ENCODE peak calls at places on chromosomes 4 and X, in ten cellular contexts. C, B, F, Y, E, N, V, P, T and L are unnamed samples.

GRCh38 chr4:176238819-176239218 is 30.2 kb downstream of the ASB5 start:
- DNase-seq in B (no peak), V (no peak), C (no peak), T (no peak), F (peak), E (no peak), N (no peak), Y (no peak), P (no peak), L (no peak)

GRCh38 chrX:30875957-30876356 is 13.1 kb downstream of the TAB3 start:
- DNase-seq in V (no peak), N (no peak), F (peak), E (no peak), B (peak), P (no peak), C (no peak), Y (no peak), T (no peak), L (no peak)

GRCh38 chr4:125952631-125953030 is 637.9 kb downstream of the FAT4 start:
- DNase-seq in N (no peak), F (no peak), Y (no peak), P (no peak), E (no peak), C (no peak), V (no peak), B (no peak), T (no peak), L (no peak)

GRCh38 chrX:6225307-6226052 is 3.2 kb downstream of the NLGN4X start:
- DNase-seq in T (no peak), N (no peak), B (no peak), Y (no peak), C (no peak), F (no peak), E (no peak), P (no peak), V (no peak), L (no peak)

GRCh38 chr4:86497980-86498379 is 96.1 kb upstream of the PTPN13 start:
- DNase-seq in N (no peak), F (peak), P (no peak), C (no peak), E (no peak), T (no peak), Y (no peak), B (no peak), V (no peak), L (no peak)

GRCh38 chrX:22534643-22535042 is 261.9 kb downstream of the CBLL2 start:
- DNase-seq in B (peak), T (no peak), N (no peak), E (no peak), P (no peak), F (peak), Y (no peak), V (no peak), C (no peak), L (no peak)

GRCh38 chr4:187363453-187363852 is 632.1 kb upstream of the ZFP42 start:
- DNase-seq in Y (no peak), C (no peak), E (no peak), B (no peak), T (no peak), F (peak), N (no peak), V (no peak), P (no peak), L (no peak)

GRCh38 chr4:98430708-98431403 is 169.7 kb downstream of the RAP1GDS1 start:
- DNase-seq in Y (no peak), P (no peak), E (no peak), V (no peak), T (no peak), F (peak), N (no peak), B (peak), C (no peak), L (no peak)

GRCh38 chr4:152344001-152344400 is 191.9 kb downstream of the FBXW7 start:
- DNase-seq in N (no peak), F (no peak), V (no peak), P (no peak), C (no peak), B (no peak), T (no peak), E (no peak), Y (no peak), L (no peak)

GRCh38 chr4:80097395-80098177 is 24.6 kb upstream of the ANTXR2 start:
- DNase-seq in V (no peak), Y (no peak), F (peak), B (peak), N (no peak), E (no peak), C (no peak), T (no peak), P (no peak), L (no peak)

GRCh38 chr4:133147922-133148689 is 988 bp upstream of the PCDH10 start:
- DNase-seq in Y (peak), T (no peak), F (peak), N (no peak), B (no peak), P (no peak), V (no peak), E (no peak), C (no peak), L (no peak)

GRCh38 chrX:15947648-15948317 is 93.2 kb upstream of the AP1S2 start:
- DNase-seq in B (peak), P (no peak), F (peak), E (no peak), T (no peak), C (peak), N (no peak), V (no peak), Y (no peak), L (no peak)

GRCh38 chrX:111736571-111736970 is 55.6 kb downstream of the ALG13 start:
- DNase-seq in C (no peak), T (no peak), B (no peak), E (no peak), F (no peak), Y (no peak), V (no peak), P (no peak), N (no peak), L (no peak)

GRCh38 chrX:131213400-131213799 is 75.7 kb downstream of the IGSF1 start:
- DNase-seq in T (no peak), Y (no peak), P (no peak), E (no peak), B (no peak), V (no peak), C (no peak), N (no peak), F (no peak), L (no peak)

GRCh38 chrX:8191022-8191421 is 20.0 kb upstream of the VCX2 start:
- DNase-seq in P (no peak), E (no peak), F (no peak), C (no peak), T (no peak), V (no peak), B (no peak), N (no peak), Y (no peak), L (no peak)

GRCh38 chr4:144584428-144584827 is 61.5 kb upstream of the HHIP start:
- DNase-seq in Y (no peak), T (no peak), E (no peak), F (no peak), B (no peak), V (no peak), C (no peak), P (no peak), N (no peak), L (no peak)

GRCh38 chr4:26791346-26791745 is 69.3 kb upstream of the STIM2 start:
- DNase-seq in B (no peak), F (no peak), Y (no peak), V (no peak), E (no peak), T (no peak), C (no peak), N (no peak), P (no peak), L (no peak)

GRCh38 chr4:40121515-40121914 is 64.9 kb downstream of the N4BP2 start:
- DNase-seq in T (no peak), P (no peak), N (no peak), E (no peak), B (peak), F (peak), V (no peak), Y (peak), C (no peak), L (no peak)

GRCh38 chrX:120690344-120690743 is 60.5 kb upstream of the C1GALT1C1 start:
- DNase-seq in Y (no peak), F (no peak), P (no peak), B (peak), E (no peak), C (no peak), T (no peak), N (no peak), V (no peak), L (no peak)

GRCh38 chr4:7752649-7753048 is 187.0 kb downstream of the AFAP1 start:
- DNase-seq in E (no peak), C (no peak), T (no peak), F (no peak), P (no peak), Y (no peak), N (no peak), V (no peak), B (no peak), L (no peak)

GRCh38 chr4:605702-606425 is 19.5 kb upstream of the PDE6B start:
- DNase-seq in C (no peak), P (no peak), N (no peak), Y (no peak), V (no peak), E (no peak), T (no peak), F (no peak), B (no peak), L (no peak)

GRCh38 chr4:114264877-114265291 is 285.4 kb upstream of the ARSJ start:
- DNase-seq in P (no peak), Y (no peak), V (no peak), C (no peak), T (no peak), B (no peak), F (no peak), N (no peak), E (no peak), L (no peak)

GRCh38 chrX:18927558-18927957 is 56.4 kb downstream of the PHKA2 start:
- DNase-seq in N (no peak), P (no peak), E (no peak), F (no peak), C (no peak), T (no peak), Y (no peak), B (no peak), V (no peak), L (no peak)

GRCh38 chrX:115372026-115372610 is 82.6 kb downstream of the LUZP4 start:
- DNase-seq in V (no peak), B (peak), F (peak), Y (no peak), N (no peak), E (no peak), T (no peak), P (no peak), C (peak), L (no peak)